ENCODE peak calls at places on chromosome 17, in eight cellular contexts. One of them, this sample, is unnamed.

GRCh38 chr17:751269-752001 is 629 bp downstream of the GEMIN4 start:
- DNase-seq in H1: no peak
- DNase-seq in AG10803: peak
- DNase-seq in GM12864: no peak
- DNase-seq in tibial artery: no peak
- DNase-seq in GM13976: peak
- DNase-seq in left ventricle myocardium inferior: peak
- DNase-seq in AG04449: no peak
- DNase-seq in this sample: no peak

GRCh38 chr17:17700251-17700969 is 19.2 kb downstream of the RAI1 start:
- DNase-seq in H1: peak
- DNase-seq in AG10803: no peak
- DNase-seq in GM12864: no peak
- DNase-seq in tibial artery: no peak
- DNase-seq in GM13976: no peak
- DNase-seq in left ventricle myocardium inferior: no peak
- DNase-seq in AG04449: no peak
- DNase-seq in this sample: no peak

GRCh38 chr17:19376799-19377198 is 1.5 kb upstream of the MAPK7 start:
- DNase-seq in H1: no peak
- DNase-seq in AG10803: no peak
- DNase-seq in GM12864: no peak
- DNase-seq in tibial artery: peak
- DNase-seq in GM13976: no peak
- DNase-seq in left ventricle myocardium inferior: no peak
- DNase-seq in AG04449: no peak
- DNase-seq in this sample: no peak

GRCh38 chr17:71024172-71024571 is 854.8 kb downstream of the KCNJ2 start:
- DNase-seq in H1: no peak
- DNase-seq in AG10803: no peak
- DNase-seq in GM12864: no peak
- DNase-seq in tibial artery: no peak
- DNase-seq in GM13976: no peak
- DNase-seq in left ventricle myocardium inferior: no peak
- DNase-seq in AG04449: no peak
- DNase-seq in this sample: no peak

GRCh38 chr17:37148171-37148570 is 199.4 kb downstream of the AATF start:
- DNase-seq in H1: no peak
- DNase-seq in AG10803: no peak
- DNase-seq in GM12864: no peak
- DNase-seq in tibial artery: no peak
- DNase-seq in GM13976: no peak
- DNase-seq in left ventricle myocardium inferior: no peak
- DNase-seq in AG04449: no peak
- DNase-seq in this sample: no peak

GRCh38 chr17:7552621-7553051 is 3.8 kb downstream of the TNFSF12 start:
- DNase-seq in H1: no peak
- DNase-seq in AG10803: no peak
- DNase-seq in GM12864: peak
- DNase-seq in tibial artery: no peak
- DNase-seq in GM13976: peak
- DNase-seq in left ventricle myocardium inferior: no peak
- DNase-seq in AG04449: no peak
- DNase-seq in this sample: no peak

GRCh38 chr17:51397361-51398127 is 137.2 kb downstream of the UTP18 start:
- DNase-seq in H1: no peak
- DNase-seq in AG10803: peak
- DNase-seq in GM12864: no peak
- DNase-seq in tibial artery: no peak
- DNase-seq in GM13976: no peak
- DNase-seq in left ventricle myocardium inferior: no peak
- DNase-seq in AG04449: peak
- DNase-seq in this sample: no peak

GRCh38 chr17:3845361-3845753 is 689 bp downstream of the NCBP3 start:
- DNase-seq in H1: no peak
- DNase-seq in AG10803: peak
- DNase-seq in GM12864: peak
- DNase-seq in tibial artery: no peak
- DNase-seq in GM13976: peak
- DNase-seq in left ventricle myocardium inferior: no peak
- DNase-seq in AG04449: no peak
- DNase-seq in this sample: no peak

GRCh38 chr17:38748329-38749221 is at the start of gene PCGF2:
- DNase-seq in H1: peak
- DNase-seq in AG10803: peak
- DNase-seq in GM12864: no peak
- DNase-seq in tibial artery: peak
- DNase-seq in GM13976: peak
- DNase-seq in left ventricle myocardium inferior: peak
- DNase-seq in AG04449: peak
- DNase-seq in this sample: peak

GRCh38 chr17:66431080-66431795 is 128.8 kb downstream of the PRKCA start:
- DNase-seq in H1: no peak
- DNase-seq in AG10803: peak
- DNase-seq in GM12864: no peak
- DNase-seq in tibial artery: no peak
- DNase-seq in GM13976: no peak
- DNase-seq in left ventricle myocardium inferior: no peak
- DNase-seq in AG04449: no peak
- DNase-seq in this sample: no peak

GRCh38 chr17:45324336-45324735 is 7.5 kb upstream of the MAP3K14 start:
- DNase-seq in H1: no peak
- DNase-seq in AG10803: no peak
- DNase-seq in GM12864: no peak
- DNase-seq in tibial artery: no peak
- DNase-seq in GM13976: no peak
- DNase-seq in left ventricle myocardium inferior: no peak
- DNase-seq in AG04449: no peak
- DNase-seq in this sample: no peak

GRCh38 chr17:55421179-55421934 is at the start of gene MMD:
- DNase-seq in H1: no peak
- DNase-seq in AG10803: no peak
- DNase-seq in GM12864: no peak
- DNase-seq in tibial artery: peak
- DNase-seq in GM13976: no peak
- DNase-seq in left ventricle myocardium inferior: no peak
- DNase-seq in AG04449: no peak
- DNase-seq in this sample: no peak

GRCh38 chr17:2040219-2040827 is 1.5 kb upstream of the OVCA2 start:
- DNase-seq in H1: no peak
- DNase-seq in AG10803: no peak
- DNase-seq in GM12864: no peak
- DNase-seq in tibial artery: no peak
- DNase-seq in GM13976: no peak
- DNase-seq in left ventricle myocardium inferior: no peak
- DNase-seq in AG04449: no peak
- DNase-seq in this sample: no peak

GRCh38 chr17:50440172-50440837 is 14.3 kb downstream of the ACSF2 start:
- DNase-seq in H1: no peak
- DNase-seq in AG10803: no peak
- DNase-seq in GM12864: no peak
- DNase-seq in tibial artery: no peak
- DNase-seq in GM13976: no peak
- DNase-seq in left ventricle myocardium inferior: no peak
- DNase-seq in AG04449: no peak
- DNase-seq in this sample: no peak

GRCh38 chr17:8441690-8442089 is 6.0 kb downstream of the NDEL1 start:
- DNase-seq in H1: no peak
- DNase-seq in AG10803: no peak
- DNase-seq in GM12864: no peak
- DNase-seq in tibial artery: no peak
- DNase-seq in GM13976: peak
- DNase-seq in left ventricle myocardium inferior: no peak
- DNase-seq in AG04449: no peak
- DNase-seq in this sample: no peak

GRCh38 chr17:81511800-81512559 is 619 bp downstream of the ACTG1 start:
- DNase-seq in H1: no peak
- DNase-seq in AG10803: no peak
- DNase-seq in GM12864: no peak
- DNase-seq in tibial artery: peak
- DNase-seq in GM13976: no peak
- DNase-seq in left ventricle myocardium inferior: no peak
- DNase-seq in AG04449: no peak
- DNase-seq in this sample: no peak

GRCh38 chr17:21061971-21062526 is 19.2 kb upstream of the USP22 start:
- DNase-seq in H1: no peak
- DNase-seq in AG10803: no peak
- DNase-seq in GM12864: peak
- DNase-seq in tibial artery: no peak
- DNase-seq in GM13976: peak
- DNase-seq in left ventricle myocardium inferior: no peak
- DNase-seq in AG04449: no peak
- DNase-seq in this sample: no peak

GRCh38 chr17:79075861-79076406 is 1.3 kb downstream of the ENGASE start:
- DNase-seq in H1: no peak
- DNase-seq in AG10803: no peak
- DNase-seq in GM12864: no peak
- DNase-seq in tibial artery: no peak
- DNase-seq in GM13976: peak
- DNase-seq in left ventricle myocardium inferior: no peak
- DNase-seq in AG04449: no peak
- DNase-seq in this sample: no peak

GRCh38 chr17:35313875-35314409 is 59.5 kb downstream of the SLFN11 start:
- DNase-seq in H1: no peak
- DNase-seq in AG10803: no peak
- DNase-seq in GM12864: no peak
- DNase-seq in tibial artery: peak
- DNase-seq in GM13976: peak
- DNase-seq in left ventricle myocardium inferior: peak
- DNase-seq in AG04449: no peak
- DNase-seq in this sample: no peak

GRCh38 chr17:63701477-63702222 is 1.7 kb upstream of the LIMD2 start:
- DNase-seq in H1: no peak
- DNase-seq in AG10803: no peak
- DNase-seq in GM12864: peak
- DNase-seq in tibial artery: peak
- DNase-seq in GM13976: peak
- DNase-seq in left ventricle myocardium inferior: peak
- DNase-seq in AG04449: no peak
- DNase-seq in this sample: no peak

GRCh38 chr17:46002311-46002972 is 3.4 kb downstream of the STH start:
- DNase-seq in H1: peak
- DNase-seq in AG10803: peak
- DNase-seq in GM12864: peak
- DNase-seq in tibial artery: peak
- DNase-seq in GM13976: peak
- DNase-seq in left ventricle myocardium inferior: peak
- DNase-seq in AG04449: no peak
- DNase-seq in this sample: peak

GRCh38 chr17:7748098-7748775 is 30.7 kb downstream of the DNAH2 start:
- DNase-seq in H1: no peak
- DNase-seq in AG10803: peak
- DNase-seq in GM12864: no peak
- DNase-seq in tibial artery: no peak
- DNase-seq in GM13976: no peak
- DNase-seq in left ventricle myocardium inferior: no peak
- DNase-seq in AG04449: no peak
- DNase-seq in this sample: no peak

GRCh38 chr17:32943647-32944191 is 15.8 kb downstream of the TMEM98 start:
- DNase-seq in H1: no peak
- DNase-seq in AG10803: peak
- DNase-seq in GM12864: no peak
- DNase-seq in tibial artery: no peak
- DNase-seq in GM13976: no peak
- DNase-seq in left ventricle myocardium inferior: no peak
- DNase-seq in AG04449: peak
- DNase-seq in this sample: no peak

GRCh38 chr17:19626079-19626478 is 22.5 kb upstream of the ALDH3A2 start:
- DNase-seq in H1: no peak
- DNase-seq in AG10803: no peak
- DNase-seq in GM12864: no peak
- DNase-seq in tibial artery: no peak
- DNase-seq in GM13976: no peak
- DNase-seq in left ventricle myocardium inferior: no peak
- DNase-seq in AG04449: no peak
- DNase-seq in this sample: no peak

GRCh38 chr17:1606352-1606985 is 22.2 kb downstream of the SLC43A2 start:
- DNase-seq in H1: no peak
- DNase-seq in AG10803: no peak
- DNase-seq in GM12864: no peak
- DNase-seq in tibial artery: no peak
- DNase-seq in GM13976: peak
- DNase-seq in left ventricle myocardium inferior: no peak
- DNase-seq in AG04449: no peak
- DNase-seq in this sample: no peak

GRCh38 chr17:73119631-73120030 is 27.1 kb upstream of the SLC39A11 start:
- DNase-seq in H1: no peak
- DNase-seq in AG10803: no peak
- DNase-seq in GM12864: no peak
- DNase-seq in tibial artery: no peak
- DNase-seq in GM13976: no peak
- DNase-seq in left ventricle myocardium inferior: no peak
- DNase-seq in AG04449: no peak
- DNase-seq in this sample: no peak

GRCh38 chr17:60355663-60356594 is 36.0 kb downstream of the USP32 start:
- DNase-seq in H1: no peak
- DNase-seq in AG10803: no peak
- DNase-seq in GM12864: no peak
- DNase-seq in tibial artery: no peak
- DNase-seq in GM13976: no peak
- DNase-seq in left ventricle myocardium inferior: no peak
- DNase-seq in AG04449: no peak
- DNase-seq in this sample: no peak

GRCh38 chr17:75492555-75493168 is 22.7 kb downstream of the CASKIN2 start:
- DNase-seq in H1: no peak
- DNase-seq in AG10803: no peak
- DNase-seq in GM12864: no peak
- DNase-seq in tibial artery: no peak
- DNase-seq in GM13976: no peak
- DNase-seq in left ventricle myocardium inferior: no peak
- DNase-seq in AG04449: no peak
- DNase-seq in this sample: no peak
- TF ChIP-seq CTCF in H1: no peak
- TF ChIP-seq CTCF in AG10803: no peak
- TF ChIP-seq CTCF in GM12864: no peak
- TF ChIP-seq CTCF in tibial artery: no peak
- TF ChIP-seq CTCF in GM13976: no peak
- TF ChIP-seq CTCF in left ventricle myocardium inferior: no peak
- TF ChIP-seq CTCF in AG04449: no peak
- TF ChIP-seq CTCF in this sample: no peak

GRCh38 chr17:65093930-65094329 is 37.4 kb upstream of the GNA13 start:
- DNase-seq in H1: no peak
- DNase-seq in AG10803: no peak
- DNase-seq in GM12864: no peak
- DNase-seq in tibial artery: no peak
- DNase-seq in GM13976: no peak
- DNase-seq in left ventricle myocardium inferior: no peak
- DNase-seq in AG04449: no peak
- DNase-seq in this sample: no peak
- TF ChIP-seq CTCF in H1: peak
- TF ChIP-seq CTCF in AG10803: peak
- TF ChIP-seq CTCF in GM12864: peak
- TF ChIP-seq CTCF in tibial artery: no peak
- TF ChIP-seq CTCF in GM13976: no peak
- TF ChIP-seq CTCF in left ventricle myocardium inferior: no peak
- TF ChIP-seq CTCF in AG04449: no peak
- TF ChIP-seq CTCF in this sample: no peak

GRCh38 chr17:43940630-43941029 is 1.6 kb downstream of the PPY start:
- DNase-seq in H1: no peak
- DNase-seq in AG10803: peak
- DNase-seq in GM12864: no peak
- DNase-seq in tibial artery: no peak
- DNase-seq in GM13976: no peak
- DNase-seq in left ventricle myocardium inferior: no peak
- DNase-seq in AG04449: no peak
- DNase-seq in this sample: no peak
- TF ChIP-seq CTCF in H1: peak
- TF ChIP-seq CTCF in AG10803: peak
- TF ChIP-seq CTCF in GM12864: peak
- TF ChIP-seq CTCF in tibial artery: no peak
- TF ChIP-seq CTCF in GM13976: no peak
- TF ChIP-seq CTCF in left ventricle myocardium inferior: peak
- TF ChIP-seq CTCF in AG04449: peak
- TF ChIP-seq CTCF in this sample: no peak

GRCh38 chr17:4967539-4968165 is at the start of gene SPAG7:
- DNase-seq in H1: peak
- DNase-seq in AG10803: peak
- DNase-seq in GM12864: peak
- DNase-seq in tibial artery: peak
- DNase-seq in GM13976: peak
- DNase-seq in left ventricle myocardium inferior: peak
- DNase-seq in AG04449: peak
- DNase-seq in this sample: peak
- TF ChIP-seq CTCF in H1: no peak
- TF ChIP-seq CTCF in AG10803: peak
- TF ChIP-seq CTCF in GM12864: no peak
- TF ChIP-seq CTCF in tibial artery: no peak
- TF ChIP-seq CTCF in GM13976: no peak
- TF ChIP-seq CTCF in left ventricle myocardium inferior: no peak
- TF ChIP-seq CTCF in AG04449: no peak
- TF ChIP-seq CTCF in this sample: no peak